ENCODE peak calls at places on chromosomes 16 and 17, in four cellular contexts. L is tibial artery; V is activated CD4-positive, alpha-beta T cell treated with anti-CD3 and anti-CD28 coated beads, Interleukin-2, amount 10 ng/mL, durations not matched to agents 7 days and 5 days; W is HEK293T. H is an unnamed sample.

GRCh38 chr17:21094298-21094704 is 32.5 kb upstream of the DHRS7B start:
- DNase-seq in L (no peak), V (no peak), W (no peak), H (no peak)

GRCh38 chr17:74045608-74046007 is 157.9 kb upstream of the RPL38 start:
- DNase-seq in L (no peak), V (no peak), W (no peak), H (no peak)

GRCh38 chr17:56752263-56752662 is 81.5 kb downstream of the C17orf67 start:
- DNase-seq in L (no peak), V (no peak), W (no peak), H (no peak)

GRCh38 chr16:88893127-88893968 is 26.9 kb upstream of the PABPN1L start:
- DNase-seq in L (no peak), V (no peak), W (no peak), H (no peak)

GRCh38 chr17:64508683-64509082 is 1.9 kb downstream of the CEP95 start:
- DNase-seq in L (no peak), V (no peak), W (no peak), H (no peak)

GRCh38 chr16:81679721-81680430 is 99.2 kb upstream of the PLCG2 start:
- DNase-seq in L (no peak), V (no peak), W (no peak), H (no peak)

GRCh38 chr17:3529817-3530741 is 27.5 kb downstream of the TRPV3 start:
- DNase-seq in L (peak), V (no peak), W (no peak), H (no peak)

GRCh38 chr17:35903451-35903850 is 23.3 kb upstream of the CCL5 start:
- DNase-seq in L (peak), V (no peak), W (no peak), H (no peak)

GRCh38 chr17:57370051-57370581 is 113.8 kb downstream of the MSI2 start:
- DNase-seq in L (no peak), V (no peak), W (no peak), H (no peak)

GRCh38 chr17:19554393-19554792 is 20.7 kb downstream of the SLC47A1 start:
- DNase-seq in L (no peak), V (no peak), W (no peak), H (no peak)

GRCh38 chr16:16045311-16045710 is 95.9 kb downstream of the ABCC1 start:
- DNase-seq in L (no peak), V (no peak), W (no peak), H (no peak)

GRCh38 chr16:50021509-50021908 is 3.5 kb upstream of the CNEP1R1 start:
- DNase-seq in L (no peak), V (no peak), W (peak), H (no peak)

GRCh38 chr16:3009568-3010390 is 2.9 kb upstream of the CLDN9 start:
- DNase-seq in L (no peak), V (no peak), W (no peak), H (no peak)

GRCh38 chr17:7114241-7114874 is at the start of gene ASGR2:
- DNase-seq in L (no peak), V (no peak), W (no peak), H (no peak)

GRCh38 chr17:27343294-27343693 is 49.4 kb downstream of the WSB1 start:
- DNase-seq in L (no peak), V (no peak), W (no peak), H (no peak)

GRCh38 chr17:70938311-70938710 is 769.0 kb downstream of the KCNJ2 start:
- DNase-seq in L (no peak), V (no peak), W (no peak), H (no peak)

GRCh38 chr16:11572301-11572995 is 14.3 kb downstream of the LITAF start:
- DNase-seq in L (peak), V (peak), W (no peak), H (no peak)

H was measured in ascending aorta.